ENCODE peak calls at places on chromosomes 4 and X, in six cellular contexts. C is heart left ventricle, F is SK-N-SH, N is left ventricle myocardium inferior, D is IMR-90, Q is prostate gland. P is an unnamed sample.

GRCh38 chrX:13472975-13473665 is 96.3 kb upstream of the EGFL6 start:
- DNase-seq in F (no peak), N (no peak), Q (no peak), D (no peak), C (no peak), P (no peak)

GRCh38 chr4:107808572-107808971 is 16.2 kb upstream of the SGMS2 start:
- DNase-seq in N (no peak), F (no peak), D (no peak), Q (no peak), C (no peak), P (no peak)

GRCh38 chrX:72169008-72169728 is 12.4 kb upstream of the PIN4 start:
- DNase-seq in C (no peak), F (no peak), Q (no peak), N (no peak), D (no peak), P (no peak)

GRCh38 chr4:79514637-79515320 is 106.8 kb upstream of the GK2 start:
- DNase-seq in N (no peak), F (no peak), C (no peak), Q (peak; percentile 79), D (no peak), P (peak; percentile 22)

GRCh38 chr4:92328095-92328494 is 24.3 kb downstream of the GRID2 start:
- DNase-seq in F (no peak), D (no peak), Q (no peak), N (no peak), C (no peak), P (no peak)

GRCh38 chr4:153112071-153112460 is 92.2 kb upstream of the TRIM2 start:
- DNase-seq in C (no peak), D (no peak), Q (no peak), N (no peak), F (no peak), P (no peak)

GRCh38 chr4:6359536-6360308 is 90.1 kb downstream of the WFS1 start:
- DNase-seq in D (no peak), F (no peak), Q (no peak), C (no peak), N (no peak), P (no peak)

GRCh38 chrX:109841869-109842579 is 109.0 kb upstream of the ACSL4 start:
- DNase-seq in D (peak; percentile 64), F (no peak), C (no peak), Q (no peak), N (no peak), P (no peak)

GRCh38 chr4:148043990-148044645 is 312.2 kb downstream of the ARHGAP10 start:
- DNase-seq in C (peak; percentile 74), Q (no peak), F (no peak), N (peak; percentile 76), D (no peak), P (no peak)

GRCh38 chr4:78058591-78059523 is 1.7 kb downstream of the FRAS1 start:
- DNase-seq in D (no peak), Q (peak; percentile 50), C (peak; percentile 32), N (peak; percentile 24), F (peak; percentile 72), P (no peak)

GRCh38 chrX:74613350-74614192 is 853 bp downstream of the RLIM start:
- DNase-seq in F (peak; percentile 26), Q (peak; percentile 3), N (no peak), C (no peak), D (peak; percentile 29), P (no peak)

GRCh38 chr4:152097371-152097770 is 336.6 kb upstream of the GATB start:
- DNase-seq in D (no peak), N (no peak), F (no peak), C (no peak), Q (no peak), P (no peak)

GRCh38 chr4:29708473-29708872 is 1011.7 kb upstream of the PCDH7 start:
- DNase-seq in F (no peak), N (no peak), Q (no peak), C (no peak), D (peak; percentile 88), P (no peak)

GRCh38 chr4:3879681-3880594 is 113.8 kb downstream of the ADRA2C start:
- DNase-seq in D (no peak), F (peak; percentile 27), C (no peak), N (no peak), Q (no peak), P (peak; percentile 56)

GRCh38 chr4:165207431-165208321 is at the start of gene KLHL2:
- DNase-seq in Q (peak; percentile 78), F (peak; percentile 95), D (peak; percentile 74), N (peak; percentile 86), C (peak; percentile 86), P (peak; percentile 72)

GRCh38 chr4:139266583-139267257 is 13.3 kb downstream of the MGARP start:
- DNase-seq in N (peak; percentile 76), D (peak; percentile 86), Q (no peak), F (peak; percentile 72), C (peak; percentile 71), P (peak; percentile 76)

GRCh38 chrX:41499195-41499594 is 52.1 kb downstream of the NYX start:
- DNase-seq in C (no peak), N (no peak), D (no peak), F (no peak), Q (no peak), P (no peak)

GRCh38 chrX:130828641-130829040 is 74.4 kb downstream of the ENOX2 start:
- DNase-seq in C (no peak), N (no peak), F (no peak), D (no peak), Q (no peak), P (no peak)

GRCh38 chr4:15007201-15007600 is 4.9 kb downstream of the CPEB2 start:
- DNase-seq in D (no peak), F (peak; percentile 6), Q (no peak), N (no peak), C (no peak), P (no peak)

GRCh38 chr4:55635760-55636621 is at the start of gene NMU:
- DNase-seq in D (no peak), F (peak; percentile 87), C (peak; percentile 11), N (peak; percentile 27), Q (peak; percentile 8), P (peak; percentile 24)

GRCh38 chr4:124980276-124980752 is 267.8 kb upstream of the ANKRD50 start:
- DNase-seq in N (no peak), D (peak; percentile 74), C (no peak), F (no peak), Q (no peak), P (no peak)

GRCh38 chr4:75630174-75630931 is at the start of gene CDKL2:
- DNase-seq in F (peak; percentile 96), N (peak; percentile 80), D (no peak), C (peak; percentile 71), Q (peak; percentile 61), P (peak; percentile 86)

GRCh38 chr4:61716437-61716836 is 516.3 kb downstream of the ADGRL3 start:
- DNase-seq in N (no peak), C (no peak), F (no peak), D (no peak), Q (no peak), P (no peak)

DNA sequence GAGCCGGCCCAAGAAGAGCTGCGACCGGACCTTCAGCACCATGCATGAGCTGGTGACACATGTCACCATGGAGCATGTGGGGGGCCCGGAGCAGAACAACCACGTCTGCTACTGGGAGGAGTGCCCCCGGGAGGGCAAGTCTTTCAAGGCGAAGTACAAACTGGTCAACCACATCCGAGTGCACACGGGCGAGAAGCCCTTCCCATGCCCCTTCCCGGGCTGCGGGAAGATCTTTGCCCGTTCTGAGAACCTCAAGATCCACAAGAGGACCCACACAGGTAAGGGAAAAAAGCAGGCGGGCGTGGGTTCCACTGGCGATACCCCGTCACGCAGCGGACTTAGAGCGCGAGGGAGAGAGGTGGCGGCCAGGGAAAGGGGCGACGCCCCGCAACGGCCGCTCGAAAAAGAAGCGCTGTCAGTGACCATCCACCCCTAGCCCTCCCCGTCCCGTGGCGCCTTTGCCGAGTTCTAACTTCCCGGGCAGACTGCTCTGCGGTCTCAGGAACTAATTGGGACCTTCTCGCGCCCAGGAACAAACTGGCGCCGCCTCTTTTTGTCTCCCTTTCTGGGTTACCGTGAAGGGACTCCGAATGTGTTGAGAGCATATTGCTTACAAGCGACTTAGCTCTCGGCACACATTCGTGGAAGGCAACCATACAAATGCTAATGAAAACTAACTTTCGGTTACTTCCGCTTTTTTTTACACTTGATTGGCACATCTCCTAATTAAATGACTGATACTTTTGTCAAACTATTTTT is 1.7 kb downstream of the ZIC3 start:
- DNase-seq in C (no peak), F (no peak), D (no peak), N (no peak), Q (no peak), P (no peak)
- H3K27ac ChIP-seq in C (no peak overlapping the region), F (no peak overlapping the region), D (no peak overlapping the region), N (no peak overlapping the region), Q (no peak overlapping the region), P (no peak overlapping the region)

GRCh38 chr4:100306018-100306417 is 115.8 kb upstream of the DDIT4L start:
- DNase-seq in F (no peak), D (peak; percentile 47), Q (no peak), N (no peak), C (no peak), P (no peak)

GRCh38 chr4:100312615-100313355 is 122.5 kb upstream of the DDIT4L start:
- DNase-seq in F (no peak), D (no peak), N (no peak), Q (no peak), C (no peak), P (no peak)

GRCh38 chr4:100314057-100314456 is 123.8 kb upstream of the DDIT4L start:
- DNase-seq in F (no peak), D (no peak), N (no peak), Q (no peak), C (no peak), P (no peak)

DNA sequence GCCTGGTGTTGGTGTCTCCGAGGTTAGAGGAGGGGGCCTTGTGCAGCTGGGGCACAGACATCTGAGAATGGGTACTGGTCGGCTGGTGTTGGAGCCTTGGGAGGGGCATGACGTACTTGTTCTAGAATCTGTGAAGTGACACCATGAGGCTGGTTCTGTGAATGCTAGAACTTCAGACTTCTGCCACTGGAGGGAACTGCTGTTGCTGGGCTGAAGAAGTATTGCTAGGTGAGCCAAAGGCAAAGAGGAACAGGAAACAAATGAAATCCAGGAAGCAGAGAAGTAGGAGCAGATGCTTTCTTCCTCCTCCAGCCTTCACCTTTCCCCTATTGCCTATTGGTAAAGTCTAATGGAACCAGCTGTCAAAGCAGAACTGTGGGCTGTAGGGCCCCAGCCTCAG is 120.9 kb upstream of the DDIT4L start:
- DNase-seq in D (no peak), C (no peak), F (no peak), Q (no peak), N (no peak), P (no peak)
- TF ChIP-seq CTCF in D (peak; percentile 27), C (no peak), F (peak; percentile 20), Q (no peak), N (no peak), P (no peak)

DNA sequence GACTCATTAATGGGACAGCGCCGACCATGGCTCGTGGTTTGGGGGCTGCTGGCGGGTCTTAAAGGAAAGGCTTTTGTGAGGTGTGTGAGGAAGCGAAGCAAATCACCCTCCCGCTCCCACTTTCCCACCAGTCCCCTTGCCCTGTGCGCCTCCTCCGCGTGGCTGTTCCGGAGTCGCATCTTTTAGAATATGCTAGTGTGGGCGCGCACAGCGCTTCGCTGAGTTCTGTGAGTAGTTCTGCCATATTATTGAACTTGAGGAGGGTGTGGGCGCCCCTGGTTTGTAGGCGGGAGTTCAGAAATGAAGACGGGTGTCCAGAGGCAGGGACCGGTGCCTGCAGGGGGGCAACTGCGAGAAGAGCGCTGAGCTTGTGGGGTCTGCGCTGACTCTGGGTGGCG is 49.1 kb downstream of the ZNF141 start:
- DNase-seq in C (no peak), F (no peak), D (no peak), Q (no peak), N (no peak), P (no peak)
- H3K9me3 ChIP-seq in C (peaks cover 97% of the 10 kb centered on the region), F (no peaks in the 10 kb centered on the region), D (peaks cover 59% of the 10 kb centered on the region), Q (no peaks in the 10 kb centered on the region), N (peaks cover 100% of the 10 kb centered on the region), P (peaks cover 11% of the 10 kb centered on the region)

GRCh38 chrX:125846251-125846650 is 319.8 kb downstream of the DCAF12L2 start:
- DNase-seq in D (no peak), Q (no peak), N (no peak), F (no peak), C (no peak), P (no peak)

GRCh38 chrX:125850693-125851092 is 315.4 kb downstream of the DCAF12L2 start:
- DNase-seq in D (no peak), N (no peak), F (no peak), Q (no peak), C (no peak), P (no peak)
- H3K27ac ChIP-seq in D (no peak overlapping the region), N (no peak overlapping the region), F (no peak overlapping the region), Q (no peak overlapping the region), C (no peak overlapping the region), P (no peak overlapping the region)